ENCODE peak calls at places on chromosome 1, in ten cellular contexts. D is CD8-positive, alpha-beta T cell; Z is caudate nucleus; G is heart right ventricle; B is mammary epithelial cell; K is heart left ventricle; O is adrenal gland; A is colonic mucosa; C is right cardiac atrium; J is effector memory CD4-positive, alpha-beta T cell. R is an unnamed sample.

GRCh38 chr1:115991909-115992308 is 15.6 kb downstream of the SLC22A15 start:
- DNase-seq in C (no peak), K (no peak), G (no peak), D (no peak), B (no peak), A (no peak), O (no peak), Z (no peak), J (no peak), R (peak; percentile 27)

GRCh38 chr1:2403273-2403672 is 9.1 kb downstream of the PEX10 start:
- DNase-seq in C (peak; percentile 50), Z (no peak), G (peak; percentile 12), D (no peak), K (no peak), A (no peak), J (no peak), O (no peak), B (no peak), R (no peak)

GRCh38 chr1:53562256-53562982 is 103.2 kb downstream of the DMRTB1 start:
- DNase-seq in O (no peak), B (no peak), G (no peak), K (no peak), C (no peak), J (no peak), Z (no peak), D (peak; percentile 60), A (no peak), R (no peak)

GRCh38 chr1:91768786-91769697 is 116.9 kb downstream of the TGFBR3 start:
- DNase-seq in J (no peak), O (peak; percentile 63), B (peak; percentile 14), G (no peak), D (no peak), C (no peak), A (no peak), Z (no peak), K (no peak), R (no peak)

GRCh38 chr1:190124068-190124467 is 353.6 kb downstream of the BRINP3 start:
- DNase-seq in O (no peak), K (no peak), B (no peak), Z (no peak), G (no peak), A (no peak), C (no peak), J (no peak), D (no peak), R (no peak)

GRCh38 chr1:53129891-53130597 is 12.4 kb downstream of the SLC1A7 start:
- DNase-seq in K (peak; percentile 4), B (no peak), O (no peak), A (no peak), Z (no peak), C (no peak), D (no peak), G (no peak), J (no peak), R (no peak)

GRCh38 chr1:16386454-16387113 is 19.5 kb downstream of the SZRD1 start:
- DNase-seq in K (peak; percentile 58), C (no peak), O (peak; percentile 88), J (no peak), D (no peak), A (no peak), B (peak; percentile 80), G (no peak), Z (no peak), R (no peak)

GRCh38 chr1:55217226-55217996 is 2.2 kb upstream of the USP24 start:
- DNase-seq in D (peak; percentile 58), B (no peak), O (no peak), G (no peak), K (no peak), Z (no peak), C (no peak), A (peak; percentile 57), J (no peak), R (no peak)

GRCh38 chr1:111489604-111490003 is 13.8 kb downstream of the ADORA3 start:
- DNase-seq in C (no peak), B (no peak), D (no peak), G (no peak), J (no peak), A (no peak), Z (no peak), O (peak; percentile 40), K (no peak), R (peak; percentile 19)

GRCh38 chr1:1206376-1207253 is at the start of gene TNFRSF18:
- DNase-seq in K (peak; percentile 22), O (peak; percentile 7), D (peak; percentile 31), A (no peak), J (no peak), Z (no peak), B (no peak), C (peak; percentile 49), G (peak; percentile 20), R (no peak)

GRCh38 chr1:94125551-94126514 is 4.9 kb upstream of the ABCA4 start:
- DNase-seq in K (no peak), B (peak; percentile 20), Z (no peak), J (no peak), A (no peak), G (no peak), D (no peak), O (no peak), C (no peak), R (no peak)

GRCh38 chr1:41545996-41546938 is 61.8 kb upstream of the EDN2 start:
- DNase-seq in C (no peak), J (no peak), Z (no peak), B (no peak), O (no peak), K (peak; percentile 22), A (no peak), D (no peak), G (no peak), R (no peak)

DNA sequence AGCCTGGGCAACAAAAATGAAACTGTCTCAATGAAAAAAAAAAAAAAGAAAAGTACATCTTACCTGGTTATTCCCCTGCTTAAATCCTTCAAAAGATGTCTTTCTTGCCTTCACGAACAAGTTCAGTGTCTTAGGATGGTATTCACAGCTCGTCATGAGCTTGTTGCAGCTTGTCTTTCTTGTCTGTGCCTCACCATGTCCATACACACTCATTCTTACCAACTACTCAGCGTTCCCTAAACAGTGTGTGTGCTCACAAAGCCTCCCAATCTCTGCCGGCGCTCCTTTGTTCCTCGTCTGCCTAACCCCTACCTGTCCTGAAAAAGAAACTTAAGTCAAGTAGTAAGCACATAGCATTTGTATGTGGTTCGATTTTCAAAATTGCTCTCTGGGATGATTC is 31.1 kb downstream of the UBE4B start:
- DNase-seq in G (no peak), K (no peak), O (no peak), A (no peak), D (no peak), J (no peak), B (peak; percentile 98), C (no peak), Z (no peak), R (no peak)
- H3K27ac ChIP-seq in G (no peak overlapping the region), K (no peak overlapping the region), O (no peak overlapping the region), A (no peak overlapping the region), D (no peak overlapping the region), J (no peak overlapping the region), B (peak overlapping the region; percentile 92), C (no peak overlapping the region), Z (no peak overlapping the region), R (no peak overlapping the region)

GRCh38 chr1:209863766-209864485 is 36.2 kb downstream of the UTP25 start:
- DNase-seq in K (no peak), O (no peak), G (no peak), C (no peak), J (no peak), B (peak; percentile 60), Z (no peak), A (no peak), D (no peak), R (no peak)
- H3K27ac ChIP-seq in K (no peak overlapping the region), O (no peak overlapping the region), G (no peak overlapping the region), C (no peak overlapping the region), J (no peak overlapping the region), B (peak overlapping the region; percentile 66), Z (peak overlapping the region; percentile 33), A (no peak overlapping the region), D (no peak overlapping the region), R (no peak overlapping the region)

GRCh38 chr1:36638268-36638667 is 155.6 kb upstream of the CSF3R start:
- DNase-seq in K (no peak), Z (no peak), J (no peak), D (no peak), O (no peak), A (no peak), C (no peak), B (no peak), G (no peak), R (no peak)

GRCh38 chr1:36639461-36639860 is 156.7 kb upstream of the CSF3R start:
- DNase-seq in O (no peak), Z (no peak), K (no peak), G (no peak), D (no peak), J (no peak), B (no peak), C (no peak), A (no peak), R (no peak)

DNA sequence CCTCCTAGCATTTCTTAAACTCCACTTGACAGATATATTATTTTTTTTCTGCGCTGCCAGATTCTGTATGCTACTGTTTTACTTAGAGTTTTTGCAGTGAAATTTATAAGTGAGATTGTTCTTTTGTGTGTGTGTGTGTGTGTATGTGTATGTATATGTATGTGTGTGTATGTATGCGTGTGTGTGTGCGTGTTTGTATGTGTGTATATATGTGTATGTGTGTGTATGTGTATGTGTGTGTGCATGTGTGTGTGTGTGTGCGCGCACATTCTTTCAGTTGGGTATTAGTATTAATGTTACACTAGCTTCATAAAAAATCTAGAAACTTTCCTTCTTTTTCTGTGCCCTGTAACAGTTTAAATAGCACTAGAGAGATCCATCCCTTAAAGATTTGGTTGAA is 152.6 kb upstream of the CSF3R start:
- DNase-seq in O (no peak), B (no peak), Z (no peak), K (no peak), C (no peak), G (no peak), J (no peak), D (no peak), A (no peak), R (no peak)
- H3K27ac ChIP-seq in O (no peak overlapping the region), B (no peak overlapping the region), Z (no peak overlapping the region), K (no peak overlapping the region), C (no peak overlapping the region), G (no peak overlapping the region), J (no peak overlapping the region), D (no peak overlapping the region), A (no peak overlapping the region), R (no peak overlapping the region)

GRCh38 chr1:66931548-66932124 is 6.8 kb downstream of the MIER1 start:
- DNase-seq in D (no peak), J (no peak), Z (no peak), O (no peak), K (no peak), C (no peak), G (no peak), A (no peak), B (peak; percentile 31), R (no peak)

GRCh38 chr1:66929999-66930822 is 5.4 kb downstream of the MIER1 start:
- DNase-seq in D (peak; percentile 94), B (peak; percentile 96), J (peak; percentile 90), O (peak; percentile 96), C (peak; percentile 98), G (peak; percentile 97), K (peak; percentile 96), A (peak; percentile 98), Z (peak; percentile 86), R (peak; percentile 92)

GRCh38 chr1:66933887-66934700 is 9.3 kb downstream of the MIER1 start:
- DNase-seq in A (no peak), C (no peak), G (no peak), O (no peak), Z (no peak), K (no peak), J (no peak), B (peak; percentile 72), D (no peak), R (no peak)

GRCh38 chr1:66930823-66931174 is 6.0 kb downstream of the MIER1 start:
- DNase-seq in K (no peak), D (no peak), J (no peak), C (no peak), O (no peak), G (no peak), Z (no peak), B (no peak), A (no peak), R (no peak)

GRCh38 chr1:66932291-66932690 is 7.5 kb downstream of the MIER1 start:
- DNase-seq in O (no peak), Z (no peak), K (no peak), D (no peak), J (no peak), B (no peak), C (no peak), G (no peak), A (no peak), R (no peak)
- H3K27ac ChIP-seq in O (no peak overlapping the region), Z (no peak overlapping the region), K (no peak overlapping the region), D (no peak overlapping the region), J (peak overlapping the region; percentile 8), B (peak overlapping the region; percentile 91), C (no peak overlapping the region), G (no peak overlapping the region), A (no peak overlapping the region), R (no peak overlapping the region)

R was measured in substantia nigra.